ENCODE peak calls at places on chromosome X, in five cellular contexts. Z, G, J, F and H are unnamed samples.

GRCh38 chrX:32397562-32398216 is 813.7 kb downstream of the DMD start:
- DNase-seq in Z (no peak), G (no peak), J (no peak), F (no peak), H (no peak)

GRCh38 chrX:37943554-37943953 is 62.8 kb upstream of the SYTL5 start:
- DNase-seq in Z (no peak), G (no peak), J (no peak), F (no peak), H (no peak)

GRCh38 chrX:40437348-40437747 is 143.4 kb upstream of the ATP6AP2 start:
- DNase-seq in Z (no peak), G (no peak), J (no peak), F (no peak), H (no peak)

GRCh38 chrX:34379891-34380290 is 247.8 kb upstream of the FAM47A start:
- DNase-seq in Z (no peak), G (no peak), J (no peak), F (no peak), H (no peak)

GRCh38 chrX:116230136-116230886 is 59.8 kb downstream of the AGTR2 start:
- DNase-seq in Z (no peak), G (no peak), J (no peak), F (no peak), H (no peak)

GRCh38 chrX:132615396-132616131 is 126.7 kb upstream of the MBNL3 start:
- DNase-seq in Z (no peak), G (no peak), J (peak), F (no peak), H (peak)

GRCh38 chrX:37420179-37420578 is 71.0 kb downstream of the PRRG1 start:
- DNase-seq in Z (no peak), G (no peak), J (no peak), F (no peak), H (no peak)

GRCh38 chrX:78024349-78025108 is 55.1 kb upstream of the PGAM4 start:
- DNase-seq in Z (no peak), G (no peak), J (peak), F (no peak), H (peak)

GRCh38 chrX:65674351-65674893 is 7.0 kb downstream of the MSN start:
- DNase-seq in Z (no peak), G (no peak), J (no peak), F (no peak), H (peak)

GRCh38 chrX:96147645-96148044 is 537.0 kb upstream of the DIAPH2 start:
- DNase-seq in Z (no peak), G (no peak), J (no peak), F (no peak), H (no peak)

GRCh38 chrX:38474543-38474942 is 86.8 kb upstream of the TSPAN7 start:
- DNase-seq in Z (no peak), G (no peak), J (no peak), F (no peak), H (no peak)

GRCh38 chrX:138885886-138886285 is 174.4 kb upstream of the FGF13 start:
- DNase-seq in Z (no peak), G (no peak), J (no peak), F (no peak), H (no peak)

GRCh38 chrX:106323357-106323756 is 155.3 kb downstream of the PWWP3B start:
- DNase-seq in Z (no peak), G (no peak), J (no peak), F (no peak), H (no peak)

GRCh38 chrX:136780738-136781137 is at the start of gene ARHGEF6:
- DNase-seq in Z (no peak), G (no peak), J (no peak), F (no peak), H (peak)

GRCh38 chrX:23964177-23964576 is 56.4 kb downstream of the CXorf58 start:
- DNase-seq in Z (no peak), G (no peak), J (no peak), F (no peak), H (no peak)

DNA sequence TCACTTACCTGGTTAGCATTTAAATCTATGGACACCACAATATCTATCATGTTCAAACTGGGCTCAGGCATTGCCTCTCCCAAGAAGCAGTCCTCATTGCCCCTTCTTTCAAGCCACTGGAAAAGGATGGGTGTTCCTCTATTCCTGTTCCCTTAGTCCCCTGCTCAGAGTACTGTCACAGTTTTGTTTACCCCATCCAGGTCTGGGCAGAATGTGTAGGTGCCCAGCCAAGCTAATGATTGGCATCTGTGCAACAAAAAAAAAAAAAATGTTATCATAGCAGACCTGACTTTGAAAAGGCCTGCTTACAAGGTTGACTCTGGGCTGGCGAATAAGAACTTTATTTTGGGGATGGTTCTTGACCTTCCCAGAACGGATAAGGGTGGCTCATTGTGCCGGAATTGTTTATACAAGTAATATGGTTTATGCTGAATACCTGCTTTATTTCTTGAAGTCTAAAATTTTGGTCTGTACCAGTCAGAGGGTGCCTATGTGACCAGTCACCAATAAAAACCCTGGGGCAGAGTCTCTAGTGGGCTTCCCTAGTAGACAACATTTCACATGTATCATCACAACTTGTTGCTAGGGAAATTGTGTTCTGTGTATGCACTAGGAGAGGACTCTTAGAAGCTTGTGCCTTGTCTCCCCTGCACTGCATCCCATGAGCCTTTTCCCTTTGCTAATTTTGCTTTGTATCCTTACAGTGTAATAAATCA is 47.9 kb downstream of the JADE3 start:
- DNase-seq in Z (no peak), G (no peak), J (no peak), F (no peak), H (no peak)
- H3K4me3 ChIP-seq in Z (no peak), G (no peak), J (no peak), F (no peak), H (no peak)

GRCh38 chrX:152832520-152832919 is 1.7 kb downstream of the NSDHL start:
- DNase-seq in Z (no peak), G (no peak), J (no peak), F (no peak), H (no peak)
- H3K4me3 ChIP-seq in Z (no peak), G (no peak), J (no peak), F (no peak), H (no peak)

GRCh38 chrX:47706575-47706974 is 47.6 kb upstream of the UXT start:
- DNase-seq in Z (no peak), G (no peak), J (no peak), F (no peak), H (no peak)
- H3K4me3 ChIP-seq in Z (no peak), G (no peak), J (no peak), F (no peak), H (no peak)

GRCh38 chrX:31190221-31190975 is 118.6 kb upstream of the FTHL17 start:
- DNase-seq in Z (no peak), G (no peak), J (no peak), F (no peak), H (no peak)

GRCh38 chrX:31181377-31182038 is 109.7 kb upstream of the FTHL17 start:
- DNase-seq in Z (no peak), G (no peak), J (no peak), F (no peak), H (no peak)

GRCh38 chrX:31186693-31187338 is 115.0 kb upstream of the FTHL17 start:
- DNase-seq in Z (no peak), G (no peak), J (no peak), F (no peak), H (no peak)

DNA sequence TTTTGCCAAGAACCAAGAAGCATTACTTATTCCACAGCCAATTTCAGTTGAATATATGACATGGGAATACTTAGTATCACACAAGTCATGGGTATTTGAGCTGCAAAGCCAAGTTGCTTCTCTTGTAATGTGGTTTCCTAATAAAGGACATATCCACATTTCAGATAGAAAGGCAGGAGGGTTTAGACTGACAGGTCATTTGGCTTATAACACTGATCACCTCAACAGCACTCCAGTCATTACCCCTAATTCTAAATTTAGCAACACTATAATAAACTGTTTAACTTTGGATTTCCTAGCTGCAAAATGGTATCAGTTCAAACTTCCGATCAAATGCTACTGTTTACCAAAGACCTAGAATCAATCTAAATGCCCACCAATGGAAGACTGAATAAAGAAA is 114.0 kb upstream of the FTHL17 start:
- DNase-seq in Z (no peak), G (no peak), J (no peak), F (no peak), H (no peak)
- H3K4me3 ChIP-seq in Z (no peak), G (no peak), J (no peak), F (no peak), H (no peak)

DNA sequence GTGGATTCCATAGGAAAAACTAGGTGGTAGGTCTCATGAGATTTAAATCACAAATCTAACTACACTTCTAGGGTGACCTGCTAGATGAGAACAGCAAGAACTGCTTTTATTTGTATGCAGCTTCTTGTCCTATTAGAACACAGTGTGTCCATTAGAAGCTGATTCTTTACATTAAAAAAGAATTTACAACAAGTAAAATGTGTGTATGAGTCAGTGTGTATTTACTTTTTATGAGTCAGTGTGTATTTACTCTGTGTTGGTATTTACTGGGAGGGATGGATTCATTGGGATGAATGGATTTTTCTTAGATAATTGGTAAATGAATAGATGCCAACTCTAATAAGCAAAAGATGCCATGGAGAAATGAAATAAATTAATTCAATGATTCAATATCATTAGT is 40.6 kb upstream of the XPNPEP2 start:
- DNase-seq in Z (no peak), G (no peak), J (no peak), F (no peak), H (no peak)
- H3K4me3 ChIP-seq in Z (no peak), G (no peak), J (no peak), F (no peak), H (no peak)

DNA sequence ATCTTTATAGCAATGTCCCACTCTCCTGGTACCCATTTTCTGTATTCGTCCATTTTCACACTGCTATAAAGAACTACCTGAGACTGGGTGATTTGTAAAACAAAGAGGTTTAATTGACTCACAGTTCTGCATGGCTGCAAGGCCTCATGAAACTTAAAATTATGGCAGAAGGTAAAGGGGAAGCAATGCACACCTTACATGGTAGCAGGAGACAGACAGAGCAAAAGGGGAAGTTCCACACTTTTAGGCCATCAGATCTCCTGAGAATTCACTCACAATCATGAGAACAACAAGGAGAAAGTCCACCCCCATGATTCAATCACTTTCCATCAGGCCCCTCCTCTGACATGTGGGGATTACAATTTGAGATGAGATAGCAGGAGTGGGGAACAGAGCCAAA is 49.7 kb downstream of the TMLHE start:
- DNase-seq in Z (no peak), G (no peak), J (no peak), F (no peak), H (no peak)
- H3K4me3 ChIP-seq in Z (no peak), G (no peak), J (no peak), F (no peak), H (no peak)

DNA sequence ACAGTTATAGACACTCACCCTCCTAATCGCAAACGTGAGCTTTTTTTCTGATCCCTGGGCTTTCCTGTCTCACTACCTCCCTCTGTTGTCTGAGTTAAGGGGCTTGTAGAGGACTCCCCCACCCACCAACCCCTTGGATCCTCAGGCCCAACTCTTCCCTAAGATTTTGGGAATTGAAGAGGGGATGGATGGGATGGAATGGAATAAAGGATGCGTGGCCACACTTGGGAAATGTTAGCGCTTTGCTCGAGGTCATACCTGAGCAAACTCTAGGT is 1.5 kb downstream of the CNKSR2 start:
- DNase-seq in Z (no peak), G (no peak), J (no peak), F (no peak), H (no peak)
- H3K4me3 ChIP-seq in Z (no peak), G (peak), J (peak), F (no peak), H (peak)

GRCh38 chrX:80016182-80016581 is 1.6 kb downstream of the TBX22 start:
- DNase-seq in Z (no peak), G (no peak), J (no peak), F (no peak), H (no peak)

GRCh38 chrX:80026116-80026515 is 11.6 kb downstream of the TBX22 start:
- DNase-seq in Z (no peak), G (no peak), J (no peak), F (no peak), H (no peak)

GRCh38 chrX:80022363-80023031 is 7.9 kb downstream of the TBX22 start:
- DNase-seq in Z (no peak), G (no peak), J (no peak), F (no peak), H (no peak)

GRCh38 chrX:80021611-80022010 is 7.1 kb downstream of the TBX22 start:
- DNase-seq in Z (no peak), G (no peak), J (no peak), F (no peak), H (no peak)
- H3K4me3 ChIP-seq in Z (no peak), G (no peak), J (no peak), F (no peak), H (no peak)

GRCh38 chrX:10579018-10579752 is 41.2 kb downstream of the MID1 start:
- DNase-seq in Z (no peak), G (no peak), J (no peak), F (no peak), H (no peak)
- H3K4me3 ChIP-seq in Z (no peak), G (no peak), J (no peak), F (no peak), H (no peak)

DNA sequence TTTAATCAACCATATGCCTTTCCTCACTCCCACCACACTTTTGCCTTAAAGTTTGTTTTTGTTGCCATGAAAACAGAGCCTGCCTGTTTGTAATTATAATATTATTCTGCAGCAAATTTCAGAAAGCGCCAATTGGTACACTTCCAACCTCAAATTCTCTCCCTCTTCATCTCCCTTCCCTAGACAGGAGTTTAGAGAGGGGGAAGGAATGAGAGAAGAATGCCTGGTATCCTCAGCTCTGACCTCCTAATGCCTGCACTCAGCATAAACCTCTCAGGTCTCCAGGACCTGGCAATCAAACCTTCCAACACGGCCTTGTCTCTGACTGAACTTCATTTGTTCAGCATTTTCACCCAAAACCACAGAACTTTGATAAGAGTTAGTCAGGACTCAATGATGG is 138.4 kb upstream of the HCCS start:
- DNase-seq in Z (no peak), G (no peak), J (no peak), F (no peak), H (no peak)
- H3K4me3 ChIP-seq in Z (no peak), G (no peak), J (no peak), F (no peak), H (no peak)